ENCODE peak calls at places on chromosomes 7 and 10, in eight cellular contexts. C, B, A, G, V, L, E and K are unnamed samples.
A peak's percentile ranks its signal among the peaks of the same experiment; 100 is the strongest.

GRCh38 chr7:31651234-31651633 is 35.8 kb upstream of the PPP1R17 start:
- DNase-seq in C (no peak), B (no peak), A (no peak), G (no peak), V (no peak), L (no peak), E (no peak), K (no peak)

GRCh38 chr10:106898441-106898840 is 266.1 kb downstream of the SORCS1 start:
- DNase-seq in C (no peak), B (no peak), A (no peak), G (no peak), V (no peak), L (no peak), E (no peak), K (no peak)

GRCh38 chr10:75429159-75429827 is 2.1 kb upstream of the LRMDA start:
- DNase-seq in C (no peak), B (peak; percentile 13), A (no peak), G (no peak), V (no peak), L (no peak), E (no peak), K (no peak)

GRCh38 chr10:125783408-125783807 is 7.8 kb upstream of the MMP21 start:
- DNase-seq in C (no peak), B (no peak), A (no peak), G (no peak), V (no peak), L (no peak), E (no peak), K (no peak)

GRCh38 chr10:90674927-90675326 is 182.9 kb downstream of the HTR7 start:
- DNase-seq in C (peak; percentile 33), B (peak; percentile 98), A (no peak), G (peak; percentile 16), V (no peak), L (peak; percentile 96), E (no peak), K (no peak)

GRCh38 chr10:8511026-8511425 is 456.5 kb downstream of the GATA3 start:
- DNase-seq in C (no peak), B (no peak), A (no peak), G (no peak), V (no peak), L (no peak), E (no peak), K (no peak)

GRCh38 chr10:75470901-75471300 is 39.5 kb downstream of the LRMDA start:
- DNase-seq in C (peak; percentile 45), B (no peak), A (no peak), G (no peak), V (no peak), L (no peak), E (no peak), K (no peak)

GRCh38 chr10:132542819-132543218 is 5.2 kb downstream of the INPP5A start:
- DNase-seq in C (peak; percentile 15), B (no peak), A (no peak), G (no peak), V (no peak), L (no peak), E (no peak), K (no peak)

GRCh38 chr10:95533590-95533989 is 27.6 kb downstream of the SORBS1 start:
- DNase-seq in C (no peak), B (no peak), A (no peak), G (no peak), V (no peak), L (no peak), E (no peak), K (no peak)

GRCh38 chr10:74177140-74177677 is 26.2 kb downstream of the ADK start:
- DNase-seq in C (no peak), B (peak; percentile 53), A (no peak), G (peak; percentile 37), V (peak; percentile 49), L (no peak), E (no peak), K (no peak)

GRCh38 chr7:121530251-121531174 is 134.4 kb upstream of the FAM3C start:
- DNase-seq in C (peak; percentile 32), B (peak; percentile 100), A (no peak), G (no peak), V (peak; percentile 54), L (peak; percentile 90), E (no peak), K (no peak)

GRCh38 chr10:30070001-30070759 is 10.8 kb upstream of the JCAD start:
- DNase-seq in C (no peak), B (no peak), A (no peak), G (peak; percentile 60), V (no peak), L (no peak), E (no peak), K (no peak)

GRCh38 chr7:104946338-104946737 is 67.7 kb upstream of the KMT2E start:
- DNase-seq in C (no peak), B (no peak), A (no peak), G (no peak), V (no peak), L (no peak), E (no peak), K (no peak)

GRCh38 chr7:29190349-29191045 is 4.1 kb upstream of the CHN2 start:
- DNase-seq in C (no peak), B (no peak), A (no peak), G (no peak), V (no peak), L (no peak), E (no peak), K (no peak)

GRCh38 chr7:6180344-6180725 is 92.1 kb downstream of the CYTH3 start:
- DNase-seq in C (no peak), B (no peak), A (no peak), G (no peak), V (no peak), L (no peak), E (no peak), K (no peak)

GRCh38 chr7:3187378-3188040 is 113.5 kb upstream of the SDK1 start:
- DNase-seq in C (no peak), B (no peak), A (no peak), G (no peak), V (no peak), L (no peak), E (no peak), K (no peak)

GRCh38 chr7:18610331-18610948 is 114.9 kb downstream of the HDAC9 start:
- DNase-seq in C (no peak), B (peak; percentile 60), A (no peak), G (no peak), V (no peak), L (no peak), E (no peak), K (no peak)

GRCh38 chr10:22846294-22846693 is 81.6 kb upstream of the ARMC3 start:
- DNase-seq in C (no peak), B (no peak), A (no peak), G (no peak), V (no peak), L (no peak), E (no peak), K (no peak)

GRCh38 chr7:108270385-108270784 is 140.2 kb upstream of the LAMB4 start:
- DNase-seq in C (no peak), B (peak; percentile 79), A (no peak), G (no peak), V (no peak), L (no peak), E (no peak), K (no peak)

GRCh38 chr10:128850647-128851046 is 616.4 kb upstream of the MGMT start:
- DNase-seq in C (no peak), B (no peak), A (no peak), G (no peak), V (no peak), L (no peak), E (no peak), K (no peak)